ENCODE peak calls at places on chromosomes 7 and 10, in five cellular contexts. One of them, this sample, is unnamed.

GRCh38 chr7:19491821-19492452 is 216.9 kb downstream of the POLR1F start:
- DNase-seq in mesenchymal stem cell: peak; percentile 46
- DNase-seq in H1: no peak
- DNase-seq in IMR-90: peak; percentile 66
- DNase-seq in neuronal stem cell: no peak
- DNase-seq in this sample: no peak

GRCh38 chr7:73725703-73726466 is 6.4 kb upstream of the STX1A start:
- DNase-seq in H1: no peak
- DNase-seq in mesenchymal stem cell: peak; percentile 67
- DNase-seq in neuronal stem cell: peak; percentile 86
- DNase-seq in IMR-90: peak; percentile 53
- DNase-seq in this sample: peak; percentile 93

GRCh38 chr7:88927-89921 is 103.1 kb upstream of the FAM20C start:
- DNase-seq in mesenchymal stem cell: peak; percentile 95
- DNase-seq in neuronal stem cell: no peak
- DNase-seq in IMR-90: peak; percentile 96
- DNase-seq in H1: no peak
- DNase-seq in this sample: no peak

GRCh38 chr7:101696-102376 is 90.5 kb upstream of the FAM20C start:
- DNase-seq in mesenchymal stem cell: peak; percentile 79
- DNase-seq in IMR-90: peak; percentile 79
- DNase-seq in H1: no peak
- DNase-seq in neuronal stem cell: no peak
- DNase-seq in this sample: peak; percentile 30

GRCh38 chr7:135355377-135356048 is 121.9 kb downstream of the STRA8 start:
- DNase-seq in neuronal stem cell: no peak
- DNase-seq in mesenchymal stem cell: no peak
- DNase-seq in IMR-90: no peak
- DNase-seq in H1: no peak
- DNase-seq in this sample: no peak

GRCh38 chr10:75841266-75841665 is 409.8 kb downstream of the LRMDA start:
- DNase-seq in H1: no peak
- DNase-seq in neuronal stem cell: no peak
- DNase-seq in IMR-90: no peak
- DNase-seq in mesenchymal stem cell: no peak
- DNase-seq in this sample: no peak

GRCh38 chr7:44313621-44314031 is 11.8 kb downstream of the CAMK2B start:
- DNase-seq in mesenchymal stem cell: no peak
- DNase-seq in H1: no peak
- DNase-seq in IMR-90: no peak
- DNase-seq in neuronal stem cell: no peak
- DNase-seq in this sample: no peak

GRCh38 chr10:102120142-102120986 is at the start of gene LDB1:
- DNase-seq in neuronal stem cell: peak; percentile 90
- DNase-seq in H1: no peak
- DNase-seq in IMR-90: peak; percentile 77
- DNase-seq in mesenchymal stem cell: peak; percentile 91
- DNase-seq in this sample: peak; percentile 81

GRCh38 chr10:66931340-66931948 is 5.6 kb downstream of the LRRTM3 start:
- DNase-seq in mesenchymal stem cell: peak; percentile 63
- DNase-seq in neuronal stem cell: peak; percentile 61
- DNase-seq in IMR-90: peak; percentile 77
- DNase-seq in H1: no peak
- DNase-seq in this sample: no peak

GRCh38 chr10:69994262-69994661 is 58.4 kb upstream of the MACROH2A2 start:
- DNase-seq in mesenchymal stem cell: peak; percentile 61
- DNase-seq in H1: no peak
- DNase-seq in neuronal stem cell: no peak
- DNase-seq in IMR-90: peak; percentile 59
- DNase-seq in this sample: peak; percentile 46

GRCh38 chr10:69961168-69961863 is 91.3 kb upstream of the MACROH2A2 start:
- DNase-seq in neuronal stem cell: no peak
- DNase-seq in H1: no peak
- DNase-seq in mesenchymal stem cell: peak; percentile 9
- DNase-seq in IMR-90: no peak
- DNase-seq in this sample: peak; percentile 31

GRCh38 chr10:133261726-133262325 is 14.8 kb downstream of the ADAM8 start:
- DNase-seq in mesenchymal stem cell: peak; percentile 56
- DNase-seq in IMR-90: peak; percentile 38
- DNase-seq in H1: no peak
- DNase-seq in neuronal stem cell: no peak
- DNase-seq in this sample: peak; percentile 69

GRCh38 chr7:65731562-65732035 is 141.3 kb upstream of the VKORC1L1 start:
- DNase-seq in neuronal stem cell: peak; percentile 27
- DNase-seq in H1: no peak
- DNase-seq in IMR-90: no peak
- DNase-seq in mesenchymal stem cell: peak; percentile 53
- DNase-seq in this sample: peak; percentile 71

GRCh38 chr7:74683799-74684198 is 26.3 kb downstream of the GTF2I start:
- DNase-seq in mesenchymal stem cell: no peak
- DNase-seq in IMR-90: no peak
- DNase-seq in H1: no peak
- DNase-seq in neuronal stem cell: no peak
- DNase-seq in this sample: no peak

GRCh38 chr7:20158684-20159083 is 58.5 kb downstream of the MACC1 start:
- DNase-seq in mesenchymal stem cell: no peak
- DNase-seq in IMR-90: peak; percentile 36
- DNase-seq in neuronal stem cell: no peak
- DNase-seq in H1: no peak
- DNase-seq in this sample: no peak

GRCh38 chr7:80374321-80374720 is 137.5 kb downstream of the GNAT3 start:
- DNase-seq in neuronal stem cell: no peak
- DNase-seq in H1: no peak
- DNase-seq in IMR-90: no peak
- DNase-seq in mesenchymal stem cell: no peak
- DNase-seq in this sample: no peak

GRCh38 chr10:107544706-107545520 is 380.4 kb upstream of the SORCS1 start:
- DNase-seq in mesenchymal stem cell: no peak
- DNase-seq in IMR-90: no peak
- DNase-seq in neuronal stem cell: no peak
- DNase-seq in H1: no peak
- DNase-seq in this sample: peak; percentile 51

GRCh38 chr10:5614081-5614721 is 52.2 kb downstream of the ASB13 start:
- DNase-seq in mesenchymal stem cell: peak; percentile 28
- DNase-seq in IMR-90: peak; percentile 60
- DNase-seq in H1: no peak
- DNase-seq in neuronal stem cell: no peak
- DNase-seq in this sample: no peak

GRCh38 chr10:124894569-124895215 is 47.2 kb upstream of the ZRANB1 start:
- DNase-seq in neuronal stem cell: no peak
- DNase-seq in IMR-90: peak; percentile 16
- DNase-seq in mesenchymal stem cell: no peak
- DNase-seq in H1: no peak
- DNase-seq in this sample: no peak

GRCh38 chr10:3222068-3222467 is 49.5 kb upstream of the PITRM1 start:
- DNase-seq in H1: no peak
- DNase-seq in neuronal stem cell: no peak
- DNase-seq in mesenchymal stem cell: peak; percentile 56
- DNase-seq in IMR-90: no peak
- DNase-seq in this sample: peak; percentile 50

GRCh38 chr7:139999516-139999915 is 63.2 kb downstream of the PARP12 start:
- DNase-seq in mesenchymal stem cell: no peak
- DNase-seq in neuronal stem cell: no peak
- DNase-seq in H1: no peak
- DNase-seq in IMR-90: no peak
- DNase-seq in this sample: no peak

GRCh38 chr7:157266272-157266671 is 70.5 kb upstream of the DNAJB6 start:
- DNase-seq in mesenchymal stem cell: no peak
- DNase-seq in H1: no peak
- DNase-seq in neuronal stem cell: no peak
- DNase-seq in IMR-90: peak; percentile 30
- DNase-seq in this sample: no peak

GRCh38 chr7:155231941-155232340 is 65.7 kb upstream of the INSIG1 start:
- DNase-seq in neuronal stem cell: no peak
- DNase-seq in H1: no peak
- DNase-seq in IMR-90: no peak
- DNase-seq in mesenchymal stem cell: no peak
- DNase-seq in this sample: no peak

GRCh38 chr7:23373151-23374004 is 74.2 kb downstream of the MALSU1 start:
- DNase-seq in neuronal stem cell: no peak
- DNase-seq in mesenchymal stem cell: no peak
- DNase-seq in IMR-90: peak; percentile 73
- DNase-seq in H1: no peak
- DNase-seq in this sample: no peak

GRCh38 chr10:114103286-114103685 is 59.6 kb downstream of the ADRB1 start:
- DNase-seq in neuronal stem cell: no peak
- DNase-seq in H1: no peak
- DNase-seq in mesenchymal stem cell: peak; percentile 73
- DNase-seq in IMR-90: peak; percentile 67
- DNase-seq in this sample: no peak

DNA sequence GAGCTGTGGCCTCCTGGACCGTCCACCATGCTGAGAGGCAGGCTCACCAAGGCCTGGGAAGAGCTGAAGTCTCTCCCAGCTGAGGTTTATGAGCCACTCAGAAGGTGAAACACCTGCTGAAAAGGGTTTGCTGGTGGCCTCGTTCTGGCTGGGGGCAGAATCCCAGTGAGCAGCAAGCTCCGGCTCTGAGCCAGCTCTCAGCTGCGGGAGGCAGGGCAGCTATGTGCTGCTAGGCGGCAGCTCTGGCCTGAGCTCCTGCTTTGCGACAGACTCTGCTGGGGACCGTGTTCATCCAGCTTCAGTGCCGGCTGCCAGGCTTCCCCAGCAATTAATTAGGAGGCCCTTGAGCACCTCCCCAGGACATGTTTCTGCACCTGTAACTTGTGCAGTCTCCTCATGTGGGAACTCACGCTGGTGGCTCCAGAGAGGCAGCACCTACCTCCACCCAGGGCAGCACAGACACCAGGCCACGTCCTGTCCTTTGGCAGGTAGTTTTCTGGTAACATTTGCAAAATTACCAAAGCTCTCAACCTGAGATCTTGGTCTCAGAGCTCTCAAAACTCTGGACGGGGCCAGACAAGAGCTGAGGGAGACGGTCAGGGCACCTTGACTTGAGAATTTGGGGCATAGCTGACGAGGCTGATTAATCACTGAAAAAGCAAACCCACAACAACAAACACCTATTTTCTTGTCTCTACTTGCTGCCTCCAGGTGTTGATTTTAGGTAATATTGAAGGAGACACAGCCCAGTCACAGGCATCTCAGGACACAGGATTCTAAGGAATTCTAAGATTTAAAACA is 185.0 kb downstream of the TCERG1L start:
- DNase-seq in mesenchymal stem cell: no peak
- DNase-seq in neuronal stem cell: no peak
- DNase-seq in IMR-90: no peak
- DNase-seq in H1: no peak
- DNase-seq in this sample: peak; percentile 41
- H3K14ac ChIP-seq in mesenchymal stem cell: no peak overlapping the region
- H3K14ac ChIP-seq in neuronal stem cell: no peak overlapping the region
- H3K14ac ChIP-seq in IMR-90: no peak overlapping the region
- H3K14ac ChIP-seq in H1: peak overlapping the region; percentile 98
- H3K14ac ChIP-seq in this sample: peak overlapping the region; percentile 45

DNA sequence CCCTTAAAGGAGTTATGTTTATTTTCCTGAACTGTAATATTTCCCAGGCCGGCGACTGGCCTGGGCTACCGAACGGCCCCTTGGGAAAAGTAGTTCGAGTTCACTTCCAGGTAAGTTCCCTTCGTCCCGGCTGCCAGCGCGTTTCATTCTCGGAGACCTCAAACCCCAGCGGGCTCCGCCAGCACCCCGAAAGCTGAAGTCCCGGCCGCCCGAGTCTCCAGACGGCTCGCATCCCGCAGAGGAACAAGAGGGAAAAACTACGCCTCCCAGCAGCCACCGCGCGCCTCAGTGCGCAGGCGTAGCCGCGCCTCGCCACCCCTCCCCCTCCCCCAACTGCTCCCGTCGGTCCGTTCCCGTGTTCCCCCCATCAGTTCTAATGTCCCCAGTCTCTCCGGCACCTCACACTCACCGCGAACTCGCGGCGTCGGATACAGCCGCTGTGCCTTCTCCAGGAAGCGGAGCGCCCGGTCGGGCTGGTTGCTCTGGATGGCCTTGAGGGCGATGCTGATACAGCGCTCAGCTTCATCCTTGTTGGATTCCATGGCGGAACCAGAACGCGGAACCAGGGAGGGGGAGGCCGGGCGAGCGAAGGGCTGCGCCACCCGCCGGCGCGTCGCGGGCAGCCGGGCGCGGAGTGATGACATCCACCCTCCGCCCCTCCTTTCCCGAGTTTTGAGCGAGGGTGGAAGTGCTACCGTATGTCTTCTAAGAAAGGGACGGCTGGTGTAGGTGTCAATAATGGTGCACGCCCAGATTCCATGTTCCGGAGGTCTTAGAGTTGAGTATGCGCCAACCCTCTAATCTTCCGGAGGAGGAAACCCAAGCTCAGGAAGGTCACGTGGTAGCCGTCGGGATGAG is at the start of gene DNAJB12:
- DNase-seq in IMR-90: peak; percentile 95
- DNase-seq in mesenchymal stem cell: peak; percentile 96
- DNase-seq in neuronal stem cell: peak; percentile 93
- DNase-seq in H1: peak; percentile 86
- DNase-seq in this sample: peak; percentile 95
- H3K18ac ChIP-seq in IMR-90: peak within 1 kb of the TSS; percentile 92
- H3K18ac ChIP-seq in mesenchymal stem cell: peak within 1 kb of the TSS; percentile 99
- H3K18ac ChIP-seq in neuronal stem cell: peak within 1 kb of the TSS; percentile 98
- H3K18ac ChIP-seq in H1: peak within 1 kb of the TSS; percentile 100
- H3K18ac ChIP-seq in this sample: peak within 1 kb of the TSS; percentile 100

DNA sequence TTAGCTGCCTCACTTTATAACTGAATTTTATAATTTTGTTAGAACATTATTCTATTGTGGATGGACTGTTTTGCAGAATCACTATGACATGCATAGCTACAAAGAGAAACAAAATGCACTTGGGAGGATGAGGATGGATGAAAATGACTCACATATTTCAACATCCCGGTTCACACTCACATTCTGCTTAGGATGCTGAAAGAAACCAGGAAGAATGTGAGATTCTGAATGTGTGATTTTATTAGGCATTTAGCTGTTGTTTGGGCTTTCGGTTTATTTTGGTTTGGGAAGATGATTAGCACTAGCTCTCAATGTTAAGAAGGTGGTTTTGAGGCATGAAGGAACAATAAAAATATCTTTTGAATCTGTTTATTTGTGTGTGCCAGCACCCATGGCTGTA is 235.5 kb downstream of the SEMA3E start:
- DNase-seq in IMR-90: peak; percentile 23
- DNase-seq in neuronal stem cell: no peak
- DNase-seq in mesenchymal stem cell: peak; percentile 61
- DNase-seq in H1: no peak
- DNase-seq in this sample: no peak
- H2BK15ac ChIP-seq in IMR-90: no peak overlapping the region
- H2BK15ac ChIP-seq in neuronal stem cell: no peak overlapping the region
- H2BK15ac ChIP-seq in mesenchymal stem cell: no peak overlapping the region
- H2BK15ac ChIP-seq in H1: no peak overlapping the region
- H2BK15ac ChIP-seq in this sample: no peak overlapping the region

DNA sequence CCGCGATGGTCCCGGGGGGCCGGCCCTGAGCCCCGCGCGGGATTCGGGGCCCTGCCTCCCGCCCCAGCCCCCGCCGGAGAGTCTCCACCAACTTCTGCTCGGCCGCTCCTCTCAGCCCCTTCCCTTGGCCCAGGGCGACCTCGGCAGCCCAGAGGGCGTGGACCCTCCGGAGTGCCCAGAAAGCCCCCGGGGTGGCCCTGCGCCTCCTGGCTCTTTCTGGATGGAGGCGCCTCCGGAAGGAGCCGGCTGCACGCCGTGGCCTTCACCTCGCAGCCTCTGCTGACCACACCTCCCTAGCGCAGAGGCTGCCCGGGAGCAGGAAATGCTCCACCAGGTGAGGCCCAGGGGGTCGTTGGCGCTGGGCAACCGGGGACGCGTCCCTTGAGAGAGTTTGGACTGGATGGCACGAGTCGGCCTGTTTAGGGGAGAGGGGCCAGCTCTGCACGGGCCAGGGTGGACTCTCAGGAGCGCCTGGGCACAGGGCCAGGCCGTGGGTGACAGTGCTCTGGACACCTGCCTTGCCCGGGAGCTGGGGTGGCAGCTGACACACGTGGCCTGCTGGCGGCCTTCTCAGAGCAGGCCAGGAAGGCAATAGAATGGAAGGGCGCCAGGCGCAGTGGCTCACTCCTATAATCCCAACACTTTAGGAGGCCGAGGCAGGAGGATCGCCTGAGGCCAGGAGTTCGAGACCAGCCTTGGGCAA is 594 bp downstream of the ZNF853 start:
- DNase-seq in neuronal stem cell: no peak
- DNase-seq in H1: no peak
- DNase-seq in IMR-90: no peak
- DNase-seq in mesenchymal stem cell: no peak
- DNase-seq in this sample: peak; percentile 77
- H3K14ac ChIP-seq in neuronal stem cell: no peak overlapping the region
- H3K14ac ChIP-seq in H1: no peak overlapping the region
- H3K14ac ChIP-seq in IMR-90: peak overlapping the region; percentile 59
- H3K14ac ChIP-seq in mesenchymal stem cell: no peak overlapping the region
- H3K14ac ChIP-seq in this sample: no peak overlapping the region